ENCODE peak calls at places on chromosomes 5 and 9, in four cellular contexts. T, X, W and I are unnamed samples.

GRCh38 chr9:14306672-14307646 is 7.0 kb downstream of the NFIB start:
- DNase-seq in T (no peak), X (no peak), W (no peak), I (no peak)

GRCh38 chr9:76725885-76726284 is 38.4 kb upstream of the PCA3 start:
- DNase-seq in T (no peak), X (no peak), W (no peak), I (no peak)

GRCh38 chr9:81183763-81184162 is 505.6 kb downstream of the TLE1 start:
- DNase-seq in T (no peak), X (no peak), W (no peak), I (no peak)

GRCh38 chr9:22742401-22742800 is 295.8 kb downstream of the DMRTA1 start:
- DNase-seq in T (no peak), X (no peak), W (no peak), I (no peak)

GRCh38 chr5:154571325-154572035 is 93.5 kb upstream of the HAND1 start:
- DNase-seq in T (no peak), X (no peak), W (no peak), I (no peak)

GRCh38 chr5:75167345-75167744 is 69.3 kb downstream of the ANKRD31 start:
- DNase-seq in T (peak; percentile 34), X (no peak), W (no peak), I (no peak)

GRCh38 chr5:55104966-55105701 is 2.7 kb downstream of the GZMA start:
- DNase-seq in T (no peak), X (no peak), W (no peak), I (no peak)

GRCh38 chr5:72205431-72206009 is 98.2 kb downstream of the MAP1B start:
- DNase-seq in T (no peak), X (no peak), W (no peak), I (no peak)

GRCh38 chr9:88593537-88594185 is 58.7 kb downstream of the NXNL2 start:
- DNase-seq in T (peak; percentile 46), X (peak; percentile 54), W (peak; percentile 52), I (no peak)

GRCh38 chr9:126844085-126844484 is 16.4 kb upstream of the ZBTB34 start:
- DNase-seq in T (no peak), X (no peak), W (no peak), I (no peak)

GRCh38 chr9:72554221-72554641 is 32.8 kb downstream of the TMC1 start:
- DNase-seq in T (peak; percentile 73), X (no peak), W (no peak), I (no peak)

GRCh38 chr5:149549461-149550266 is 1.6 kb downstream of the CSNK1A1 start:
- DNase-seq in T (peak; percentile 86), X (peak; percentile 44), W (peak; percentile 52), I (no peak)

GRCh38 chr9:3848445-3849114 is 322.8 kb upstream of the RFX3 start:
- DNase-seq in T (peak; percentile 4), X (no peak), W (no peak), I (no peak)

GRCh38 chr5:143653256-143653655 is 158.7 kb upstream of the HMHB1 start:
- DNase-seq in T (no peak), X (no peak), W (no peak), I (no peak)

GRCh38 chr9:3241290-3241689 is 284.5 kb downstream of the RFX3 start:
- DNase-seq in T (no peak), X (no peak), W (no peak), I (no peak)

GRCh38 chr5:170164087-170164486 is 58.4 kb downstream of the FOXI1 start:
- DNase-seq in T (no peak), X (no peak), W (no peak), I (no peak)

GRCh38 chr9:85522459-85523092 is 219.2 kb downstream of the AGTPBP1 start:
- DNase-seq in T (no peak), X (no peak), W (peak; percentile 86), I (peak; percentile 87)

GRCh38 chr5:179265529-179266290 is 79.6 kb downstream of the ADAMTS2 start:
- DNase-seq in T (no peak), X (peak; percentile 62), W (no peak), I (peak; percentile 78)

GRCh38 chr5:11027660-11028059 is 266.6 kb upstream of the DAP start:
- DNase-seq in T (no peak), X (no peak), W (no peak), I (no peak)

GRCh38 chr9:86764230-86765039 is 182.9 kb downstream of the GAS1 start:
- DNase-seq in T (no peak), X (no peak), W (peak; percentile 13), I (no peak)

GRCh38 chr9:128149951-128150593 is 819 bp downstream of the LCN2 start:
- DNase-seq in T (no peak), X (no peak), W (no peak), I (peak; percentile 55)

GRCh38 chr9:111955048-111955447 is 58.4 kb downstream of the UGCG start:
- DNase-seq in T (no peak), X (no peak), W (no peak), I (no peak)

GRCh38 chr9:128918921-128919320 is 1.9 kb upstream of the PHYHD1 start:
- DNase-seq in T (no peak), X (no peak), W (no peak), I (no peak)

GRCh38 chr5:132364319-132364718 is 5.2 kb upstream of the SLC22A5 start:
- DNase-seq in T (no peak), X (no peak), W (peak; percentile 64), I (no peak)
- TF ChIP-seq POLR2AphosphoS5 in T (no peak), X (no peak), W (no peak), I (no peak)

GRCh38 chr5:119829341-119829740 is 200.0 kb downstream of the FAM170A start:
- DNase-seq in T (no peak), X (no peak), W (no peak), I (no peak)
- H3K27ac ChIP-seq in T (no peak overlapping the region), X (no peak overlapping the region), W (no peak overlapping the region), I (no peak overlapping the region)

GRCh38 chr9:120936764-120937122 is 10.1 kb upstream of the TRAF1 start:
- DNase-seq in T (no peak), X (no peak), W (no peak), I (no peak)
- TF ChIP-seq CTCF in T (no peak), X (no peak), W (no peak), I (peak; percentile 56)

DNA sequence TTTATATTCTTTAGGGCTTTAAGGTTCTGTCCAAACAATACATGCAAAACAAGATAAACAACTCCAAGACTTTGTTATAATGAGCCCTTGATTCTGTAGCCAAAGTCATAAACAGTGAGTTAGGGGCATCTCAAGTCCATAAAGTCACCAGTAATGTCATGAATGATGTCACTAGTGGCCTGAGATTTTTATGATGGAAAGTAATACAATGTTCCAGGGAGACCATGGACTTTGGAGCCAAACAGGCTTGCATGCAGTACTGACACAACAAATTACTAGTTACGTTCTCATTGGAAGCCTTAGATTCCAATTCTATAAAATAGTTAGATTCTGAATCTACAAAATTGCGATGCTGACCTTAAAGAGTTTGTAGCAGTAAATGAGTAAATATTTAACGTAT is 280.0 kb downstream of the HINT1 start:
- DNase-seq in T (peak; percentile 21), X (no peak), W (no peak), I (no peak)
- TF ChIP-seq POLR2AphosphoS5 in T (no peak), X (no peak), W (no peak), I (no peak)

GRCh38 chr5:34533582-34534236 is 122.4 kb upstream of the RAI14 start:
- DNase-seq in T (no peak), X (no peak), W (no peak), I (no peak)
- H3K27ac ChIP-seq in T (no peak overlapping the region), X (peak overlapping the region; percentile 33), W (no peak overlapping the region), I (peak overlapping the region; percentile 2)

DNA sequence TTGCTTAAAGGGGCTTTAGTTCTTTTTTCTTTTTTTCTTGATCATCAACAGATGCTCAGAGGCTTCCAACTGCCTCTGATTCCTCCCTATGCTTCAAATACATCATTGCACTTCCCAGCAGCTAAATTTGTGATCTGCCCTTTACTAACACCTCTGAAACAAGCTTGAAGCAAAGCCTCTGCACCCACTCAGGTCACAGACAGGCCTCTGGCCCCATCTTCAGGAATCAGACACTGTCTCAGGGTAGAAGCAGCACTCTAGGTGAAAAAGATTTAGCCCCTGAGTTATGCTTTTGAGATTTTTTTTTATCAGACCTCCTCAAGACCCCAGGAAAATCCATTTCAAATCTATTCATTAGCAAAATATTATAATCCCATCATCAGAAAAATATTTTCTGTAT is 91.5 kb downstream of the MAMDC2 start:
- DNase-seq in T (no peak), X (no peak), W (no peak), I (no peak)
- TF ChIP-seq CTCF in T (no peak), X (no peak), W (no peak), I (no peak)

GRCh38 chr5:177440211-177440989 is 6.2 kb upstream of the PRR7 start:
- DNase-seq in T (no peak), X (no peak), W (no peak), I (no peak)
- TF ChIP-seq POLR2AphosphoS5 in T (no peak), X (no peak), W (peak; percentile 68), I (peak; percentile 36)